ENCODE peak calls at places on chromosomes 16 and 17, in five cellular contexts. F, D, L, G and C are unnamed samples.

GRCh38 chr17:35799942-35800341 is 4.5 kb upstream of the MMP28 start:
- DNase-seq in G (no peak), D (no peak), F (no peak), L (no peak), C (no peak)

GRCh38 chr17:32161506-32162365 is 19.4 kb downstream of the RHOT1 start:
- DNase-seq in L (no peak), D (peak), F (no peak), G (no peak), C (no peak)

GRCh38 chr17:38925263-38925995 is at the start of gene LASP1NB:
- DNase-seq in D (peak), G (peak), L (peak), F (peak), C (no peak)

GRCh38 chr17:76276069-76276431 is 10.9 kb downstream of the UBALD2 start:
- DNase-seq in F (no peak), D (no peak), L (no peak), G (no peak), C (no peak)

GRCh38 chr17:8372422-8372821 is 4.1 kb downstream of the KRABD2 start:
- DNase-seq in G (no peak), D (no peak), F (no peak), L (no peak), C (no peak)

GRCh38 chr16:54647216-54647615 is 283.4 kb upstream of the IRX5 start:
- DNase-seq in L (no peak), G (no peak), F (no peak), D (no peak), C (no peak)

GRCh38 chr16:11196286-11196828 is 59.6 kb downstream of the SOCS1 start:
- DNase-seq in G (no peak), L (no peak), D (peak), F (no peak), C (no peak)

GRCh38 chr17:64385187-64386083 is 5.2 kb downstream of the PECAM1 start:
- DNase-seq in F (peak), D (peak), G (no peak), L (no peak), C (no peak)

GRCh38 chr17:78412403-78412802 is 34.0 kb downstream of the PGS1 start:
- DNase-seq in D (peak), F (no peak), L (no peak), G (no peak), C (no peak)

GRCh38 chr17:63571632-63572310 is 21.5 kb downstream of the DCAF7 start:
- DNase-seq in G (no peak), L (no peak), F (peak), D (peak), C (no peak)

GRCh38 chr17:57838857-57839570 is 10.8 kb downstream of the MRPS23 start:
- DNase-seq in F (no peak), L (no peak), G (no peak), D (no peak), C (no peak)

GRCh38 chr16:17519041-17519440 is 48.3 kb upstream of the XYLT1 start:
- DNase-seq in G (no peak), L (no peak), F (no peak), D (peak), C (no peak)

GRCh38 chr16:64051826-64052225 is 1070.0 kb downstream of the CDH11 start:
- DNase-seq in D (no peak), F (peak), G (no peak), L (no peak), C (peak)

GRCh38 chr16:53945996-53946395 is 242.0 kb downstream of the FTO start:
- DNase-seq in D (peak), L (no peak), F (peak), G (no peak), C (peak)

GRCh38 chr17:12134587-12134986 is 113.9 kb downstream of the MAP2K4 start:
- DNase-seq in G (no peak), L (no peak), D (no peak), F (no peak), C (no peak)

GRCh38 chr17:56679767-56680422 is 86.4 kb downstream of the NOG start:
- DNase-seq in F (peak), L (no peak), G (no peak), D (no peak), C (no peak)

GRCh38 chr17:34763727-34764665 is 184.6 kb downstream of the TMEM132E start:
- DNase-seq in L (peak), D (peak), G (no peak), F (no peak), C (no peak)

GRCh38 chr17:44693609-44694008 is 4.0 kb upstream of the CCDC43 start:
- DNase-seq in L (no peak), G (peak), D (no peak), F (no peak), C (no peak)

GRCh38 chr17:70752966-70753467 is 583.7 kb downstream of the KCNJ2 start:
- DNase-seq in G (no peak), F (no peak), L (no peak), D (no peak), C (peak)

GRCh38 chr16:66945939-66946338 is 10.6 kb downstream of the CES2 start:
- DNase-seq in L (no peak), F (no peak), G (no peak), D (no peak), C (no peak)

GRCh38 chr16:66947302-66948033 is 12.2 kb downstream of the CES2 start:
- DNase-seq in D (peak), F (peak), G (peak), L (peak), C (peak)

GRCh38 chr16:66946541-66946940 is 11.2 kb downstream of the CES2 start:
- DNase-seq in G (no peak), F (no peak), L (no peak), D (no peak), C (no peak)

GRCh38 chr16:66948034-66948821 is 12.8 kb upstream of the CES3 start:
- DNase-seq in D (no peak), F (no peak), L (no peak), G (no peak), C (no peak)

GRCh38 chr16:66946974-66947301 is 11.6 kb downstream of the CES2 start:
- DNase-seq in L (no peak), G (no peak), F (no peak), D (no peak), C (no peak)
- H3K4me2 ChIP-seq in L (no peak), G (no peak), F (no peak), D (no peak), C (no peak)

GRCh38 chr16:70597135-70597534 is 49.2 kb upstream of the IL34 start:
- DNase-seq in L (no peak), F (no peak), D (no peak), G (no peak), C (no peak)
- H2BK15ac ChIP-seq in L (no peak), F (no peak), D (no peak), G (no peak), C (no peak)

GRCh38 chr16:19555938-19556778 is 655 bp downstream of the VPS35L start:
- DNase-seq in L (peak), G (peak), D (peak), F (peak), C (peak)
- H3K18ac ChIP-seq in L (peak), G (peak), D (peak), F (peak), C (peak)

DNA sequence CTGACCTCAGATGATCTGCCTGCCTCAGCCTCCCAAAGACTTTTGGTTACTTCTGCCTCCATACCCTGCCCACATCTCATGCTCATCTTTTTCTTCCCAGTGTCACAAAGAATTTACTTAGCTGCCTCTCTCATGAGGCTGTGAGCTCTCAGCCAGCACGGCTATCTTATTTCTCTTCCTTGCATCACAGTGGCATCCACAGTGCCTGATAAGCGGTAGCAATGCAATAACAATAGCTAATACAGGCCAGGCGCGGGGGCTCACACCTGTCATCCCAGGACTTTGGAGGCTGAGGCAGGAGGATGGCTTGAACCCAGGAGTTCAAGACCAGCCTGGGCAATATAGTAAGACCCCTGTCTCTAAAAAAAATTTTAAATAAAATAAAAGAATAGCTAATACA is 15.5 kb upstream of the MARVELD3 start:
- DNase-seq in G (no peak), L (no peak), F (peak), D (no peak), C (no peak)
- H3K4me2 ChIP-seq in G (peak), L (peak), F (no peak), D (no peak), C (no peak)

GRCh38 chr17:19342611-19343255 is 19.8 kb downstream of the B9D1 start:
- DNase-seq in D (no peak), G (no peak), F (no peak), L (peak), C (no peak)

GRCh38 chr17:19344311-19345066 is 18.0 kb downstream of the B9D1 start:
- DNase-seq in D (no peak), L (peak), G (no peak), F (no peak), C (no peak)

GRCh38 chr17:19343256-19343630 is 19.3 kb downstream of the B9D1 start:
- DNase-seq in L (no peak), D (no peak), F (no peak), G (no peak), C (no peak)

GRCh38 chr17:19345067-19345460 is 17.5 kb downstream of the B9D1 start:
- DNase-seq in D (no peak), G (no peak), F (no peak), L (peak), C (no peak)

DNA sequence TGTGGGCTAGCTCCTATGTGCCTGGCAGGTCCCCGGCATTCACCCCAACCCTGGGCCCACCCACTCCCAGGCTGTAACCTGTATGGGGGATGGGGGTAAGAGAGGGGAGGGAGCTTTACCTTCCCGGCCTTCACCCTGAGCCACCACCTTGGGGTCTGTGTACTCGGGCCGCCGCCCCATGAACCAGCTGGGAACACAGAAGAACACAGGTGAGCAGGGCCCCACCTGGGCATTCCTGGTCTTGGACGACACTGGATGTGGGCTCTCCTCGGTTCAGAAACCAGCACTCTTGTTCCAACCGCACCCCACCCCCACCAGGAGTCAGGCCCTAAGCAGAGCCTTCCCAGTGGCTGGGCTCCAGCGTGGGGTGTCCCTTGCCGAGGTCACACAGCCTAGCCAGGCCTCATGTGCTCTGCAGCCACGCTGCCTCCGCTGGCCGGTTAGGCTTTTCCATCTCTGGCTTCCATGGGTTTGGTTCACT is 18.8 kb downstream of the B9D1 start:
- DNase-seq in F (no peak), G (no peak), L (peak), D (no peak), C (no peak)
- H2BK15ac ChIP-seq in F (no peak), G (no peak), L (no peak), D (no peak), C (no peak)

GRCh38 chr16:4801962-4802658 is at the start of gene ROGDI:
- DNase-seq in G (peak), L (peak), D (peak), F (peak), C (peak)
- H3K18ac ChIP-seq in G (peak), L (peak), D (no peak), F (peak), C (peak)

GRCh38 chr17:82060614-82061013 is 5.0 kb downstream of the DUS1L start:
- DNase-seq in D (no peak), F (no peak), L (no peak), G (no peak), C (no peak)

GRCh38 chr17:82059272-82060000 is 6.2 kb downstream of the DUS1L start:
- DNase-seq in G (no peak), L (no peak), D (no peak), F (no peak), C (no peak)

GRCh38 chr17:82058230-82058854 is 6.6 kb downstream of the GPS1 start:
- DNase-seq in G (no peak), D (no peak), L (no peak), F (no peak), C (no peak)

GRCh38 chr17:82060001-82060380 is 5.6 kb downstream of the DUS1L start:
- DNase-seq in D (no peak), L (no peak), G (no peak), F (no peak), C (no peak)

GRCh38 chr17:82058855-82059249 is 6.8 kb downstream of the DUS1L start:
- DNase-seq in D (no peak), F (no peak), G (no peak), L (no peak), C (no peak)
- H3K4me2 ChIP-seq in D (no peak), F (no peak), G (no peak), L (no peak), C (no peak)

DNA sequence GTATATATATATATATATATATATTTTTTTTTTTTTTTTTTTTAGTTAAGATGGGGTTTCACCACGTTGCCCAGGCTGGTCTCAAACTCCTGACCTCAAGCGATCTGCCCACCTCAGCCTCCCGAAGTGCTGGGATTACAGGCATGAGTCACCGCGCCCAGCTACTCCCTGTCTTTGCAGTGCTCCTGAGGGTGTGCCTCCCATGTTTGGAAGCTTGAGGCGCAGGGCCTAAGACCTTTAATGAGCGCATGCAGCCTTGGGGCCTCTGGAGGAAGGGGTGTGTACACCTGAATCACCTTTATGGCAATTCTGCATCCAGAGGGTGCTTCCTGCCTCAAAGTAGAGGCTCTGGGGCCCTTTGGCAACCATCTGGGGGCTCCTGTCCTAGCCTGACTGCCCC is 219.4 kb upstream of the CIBAR2 start:
- DNase-seq in L (no peak), G (no peak), F (no peak), D (no peak), C (no peak)
- H2BK15ac ChIP-seq in L (no peak), G (no peak), F (no peak), D (no peak), C (peak)

GRCh38 chr16:86611517-86611840 is 33.1 kb downstream of the FOXL1 start:
- DNase-seq in D (peak), L (no peak), F (no peak), G (no peak), C (no peak)
- H3K18ac ChIP-seq in D (peak), L (no peak), F (no peak), G (no peak), C (no peak)